ENCODE peak calls at places on chromosomes 5 and 9, in seven cellular contexts. Q is A172, F is G401, W is GM12892, O is left colon, L is NCI-H524, V is upper lobe of right lung. Y is an unnamed sample.

GRCh38 chr9:95008151-95008771 is 281.8 kb downstream of the AOPEP start:
- DNase-seq in F (peak; percentile 70), L (no peak), W (no peak), Q (no peak), O (no peak), V (no peak), Y (no peak)

GRCh38 chr5:169796731-169797130 is 159.7 kb downstream of the DOCK2 start:
- DNase-seq in W (no peak), O (no peak), Q (peak; percentile 46), F (no peak), L (no peak), V (no peak), Y (no peak)

GRCh38 chr9:6680797-6681146 is 35.2 kb upstream of the GLDC start:
- DNase-seq in Q (peak; percentile 53), V (peak; percentile 90), F (peak; percentile 69), W (peak; percentile 46), O (peak; percentile 67), L (peak; percentile 58), Y (no peak)

GRCh38 chr5:177426566-177427210 is at the start of gene GRK6:
- DNase-seq in F (no peak), L (peak; percentile 20), V (peak; percentile 86), O (peak; percentile 72), Q (no peak), W (no peak), Y (no peak)

GRCh38 chr9:115118471-115119156 is 657 bp upstream of the TNC start:
- DNase-seq in V (peak; percentile 70), F (no peak), O (peak; percentile 68), L (peak; percentile 72), Q (peak; percentile 96), W (no peak), Y (peak; percentile 54)

GRCh38 chr5:77426670-77427069 is 65.4 kb downstream of the WDR41 start:
- DNase-seq in W (no peak), V (no peak), O (no peak), L (no peak), Q (peak; percentile 31), F (no peak), Y (no peak)

GRCh38 chr9:135256568-135257354 is 169.3 kb downstream of the OLFM1 start:
- DNase-seq in L (no peak), O (no peak), Q (no peak), W (no peak), F (no peak), V (peak; percentile 59), Y (no peak)

GRCh38 chr9:133727277-133727875 is 10.8 kb downstream of the SARDH start:
- DNase-seq in L (no peak), F (no peak), V (peak; percentile 58), O (peak; percentile 21), Q (no peak), W (no peak), Y (no peak)

GRCh38 chr5:104344809-104345512 is 782.4 kb upstream of the NUDT12 start:
- DNase-seq in F (no peak), O (no peak), Q (peak; percentile 50), L (no peak), W (no peak), V (no peak), Y (no peak)

GRCh38 chr9:13932472-13933267 is 381.3 kb downstream of the NFIB start:
- DNase-seq in F (peak; percentile 17), L (no peak), Q (no peak), W (no peak), O (no peak), V (no peak), Y (peak; percentile 77)

GRCh38 chr9:38133595-38133994 is 64.6 kb upstream of the SHB start:
- DNase-seq in Q (no peak), W (no peak), F (no peak), V (no peak), O (no peak), L (no peak), Y (no peak)

GRCh38 chr9:112554516-112554915 is 67.9 kb downstream of the KIAA1958 start:
- DNase-seq in F (no peak), Q (peak; percentile 50), W (no peak), V (no peak), O (no peak), L (no peak), Y (no peak)

GRCh38 chr5:61051267-61051666 is 106.3 kb downstream of the NDUFAF2 start:
- DNase-seq in Q (peak; percentile 85), F (no peak), W (no peak), O (no peak), L (no peak), V (no peak), Y (no peak)

GRCh38 chr5:168972650-168973241 is 328.2 kb downstream of the SLIT3 start:
- DNase-seq in O (no peak), W (no peak), F (no peak), Q (no peak), L (no peak), V (no peak), Y (no peak)